ENCODE peak calls at places on chromosomes 3 and 15, in six cellular contexts. W is WERI-Rb-1, X is mammary epithelial cell, I is SK-N-SH, B is upper lobe of left lung, A is psoas muscle. N is an unnamed sample.

GRCh38 chr15:63491116-63491817 is 13.1 kb upstream of the USP3 start:
- DNase-seq in B (no peak), I (no peak), A (no peak), W (no peak), X (no peak), N (no peak)

GRCh38 chr15:44159492-44159891 is 35.6 kb downstream of the FRMD5 start:
- DNase-seq in X (no peak), W (peak; percentile 15), B (no peak), A (no peak), I (no peak), N (no peak)

GRCh38 chr15:94844533-94845390 is 613.4 kb downstream of the MCTP2 start:
- DNase-seq in A (peak; percentile 80), I (peak; percentile 77), X (no peak), B (peak; percentile 91), W (no peak), N (no peak)

GRCh38 chr15:60713096-60714084 is 234.4 kb upstream of the ICE2 start:
- DNase-seq in A (no peak), X (no peak), B (no peak), W (no peak), I (no peak), N (no peak)

GRCh38 chr3:108051005-108051404 is 39.8 kb downstream of the CD47 start:
- DNase-seq in I (no peak), B (no peak), A (no peak), W (no peak), X (no peak), N (no peak)

GRCh38 chr15:58538225-58538731 is 106.5 kb downstream of the LIPC start:
- DNase-seq in X (no peak), A (no peak), I (no peak), B (no peak), W (no peak), N (no peak)

GRCh38 chr3:132721479-132722164 is 587 bp downstream of the NPHP3 start:
- DNase-seq in X (peak; percentile 49), B (peak; percentile 85), W (peak; percentile 77), I (no peak), A (peak; percentile 89), N (peak; percentile 54)

GRCh38 chr3:84772841-84773240 is 185.9 kb upstream of the CADM2 start:
- DNase-seq in I (no peak), A (no peak), X (no peak), B (no peak), W (no peak), N (no peak)

GRCh38 chr15:65083262-65083701 is 6.7 kb downstream of the KBTBD13 start:
- DNase-seq in X (no peak), I (no peak), W (peak; percentile 49), B (no peak), A (no peak), N (peak; percentile 81)

GRCh38 chr3:54859204-54859603 is 68.7 kb downstream of the LRTM1 start:
- DNase-seq in I (no peak), A (no peak), B (no peak), X (peak; percentile 81), W (no peak), N (no peak)

GRCh38 chr3:134527037-134527436 is 41.2 kb downstream of the CEP63 start:
- DNase-seq in B (peak; percentile 43), A (no peak), W (peak; percentile 65), X (peak; percentile 4), I (peak; percentile 5), N (peak; percentile 42)

GRCh38 chr15:51750942-51751686 is at the start of gene TMOD2:
- DNase-seq in B (peak; percentile 94), W (peak; percentile 52), I (peak; percentile 89), X (peak; percentile 66), A (peak; percentile 72), N (peak; percentile 18)

GRCh38 chr15:40044717-40045571 is 6.0 kb upstream of the SRP14 start:
- DNase-seq in A (peak; percentile 93), X (peak; percentile 75), I (peak; percentile 92), W (peak; percentile 87), B (peak; percentile 93), N (peak; percentile 89)

GRCh38 chr3:122358633-122359032 is 24.4 kb downstream of the MIX23 start:
- DNase-seq in X (no peak), W (no peak), I (no peak), A (no peak), B (no peak), N (no peak)

GRCh38 chr15:45855210-45855906 is 220.5 kb downstream of the SQOR start:
- DNase-seq in B (no peak), X (peak; percentile 20), W (no peak), I (no peak), A (no peak), N (peak; percentile 19)

GRCh38 chr15:31228980-31229826 is 97.4 kb upstream of the KLF13 start:
- DNase-seq in I (no peak), W (no peak), X (no peak), B (no peak), A (no peak), N (no peak)

GRCh38 chr3:69567026-69567767 is 172.1 kb upstream of the MITF start:
- DNase-seq in B (no peak), I (no peak), X (no peak), A (no peak), W (no peak), N (no peak)

GRCh38 chr3:71160800-71161546 is 422.6 kb downstream of the FOXP1 start:
- DNase-seq in X (peak; percentile 57), W (no peak), A (no peak), B (no peak), I (no peak), N (no peak)

GRCh38 chr3:102733811-102734574 is 299.2 kb downstream of the ZPLD1 start:
- DNase-seq in A (no peak), W (no peak), X (no peak), B (no peak), I (no peak), N (peak; percentile 72)

GRCh38 chr3:54580453-54580852 is 347.4 kb downstream of the LRTM1 start:
- DNase-seq in W (no peak), X (no peak), B (no peak), I (no peak), A (no peak), N (no peak)

GRCh38 chr3:94500146-94500545 is 437.3 kb downstream of the NSUN3 start:
- DNase-seq in I (peak; percentile 6), X (no peak), B (no peak), W (no peak), A (no peak), N (no peak)

GRCh38 chr3:60932170-60932569 is 319.1 kb downstream of the FHIT start:
- DNase-seq in B (no peak), X (no peak), I (no peak), A (no peak), W (no peak), N (no peak)

GRCh38 chr15:69857686-69858391 is 239.9 kb downstream of the TLE3 start:
- DNase-seq in A (no peak), X (no peak), B (no peak), I (no peak), W (no peak), N (peak; percentile 14)

GRCh38 chr3:191502583-191502982 is 41.6 kb downstream of the PYDC2 start:
- DNase-seq in W (no peak), B (no peak), A (no peak), I (no peak), X (no peak), N (no peak)

GRCh38 chr3:42174679-42175660 is 83.8 kb downstream of the TRAK1 start:
- DNase-seq in I (no peak), A (no peak), B (no peak), W (no peak), X (no peak), N (no peak)

GRCh38 chr3:42175841-42176240 is 84.7 kb downstream of the TRAK1 start:
- DNase-seq in W (no peak), A (no peak), B (no peak), I (no peak), X (no peak), N (no peak)

GRCh38 chr3:42172047-42172654 is 81.0 kb downstream of the TRAK1 start:
- DNase-seq in A (no peak), B (no peak), W (no peak), X (no peak), I (no peak), N (no peak)

GRCh38 chr3:42176635-42177034 is 85.5 kb downstream of the TRAK1 start:
- DNase-seq in W (no peak), B (no peak), I (no peak), A (no peak), X (no peak), N (no peak)

DNA sequence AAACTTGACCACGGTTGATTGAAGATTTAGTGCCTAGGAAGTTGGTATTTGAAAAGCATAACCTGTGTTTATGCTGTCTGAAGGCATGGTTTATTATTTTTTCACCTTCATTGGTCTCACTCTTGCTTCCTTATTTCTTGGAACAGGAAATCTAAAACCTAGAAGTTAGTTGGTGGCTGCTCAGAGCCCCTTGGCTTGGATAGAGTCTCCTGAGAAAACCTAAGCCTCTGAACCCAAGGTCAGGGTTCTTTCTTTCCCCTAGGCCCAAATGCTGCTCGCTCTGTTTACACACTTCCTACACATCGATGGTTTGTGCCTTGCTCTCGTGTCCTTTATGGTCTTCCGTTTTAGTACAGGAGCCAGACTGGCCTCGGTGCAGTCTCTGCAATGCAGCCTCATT is 82.2 kb downstream of the TRAK1 start:
- DNase-seq in B (no peak), X (no peak), I (no peak), A (no peak), W (no peak), N (no peak)
- H3K4me3 ChIP-seq in B (no peak overlapping the region), X (no peak overlapping the region), I (no peak overlapping the region), A (no peak overlapping the region), W (no peak overlapping the region), N (no peak overlapping the region)

GRCh38 chr3:186962445-186962844 is 32.1 kb downstream of the ST6GAL1 start:
- DNase-seq in B (no peak), W (no peak), X (no peak), I (no peak), A (no peak), N (no peak)
- H3K27ac ChIP-seq in B (no peak overlapping the region), W (no peak overlapping the region), X (no peak overlapping the region), I (no peak overlapping the region), A (no peak overlapping the region), N (no peak overlapping the region)

DNA sequence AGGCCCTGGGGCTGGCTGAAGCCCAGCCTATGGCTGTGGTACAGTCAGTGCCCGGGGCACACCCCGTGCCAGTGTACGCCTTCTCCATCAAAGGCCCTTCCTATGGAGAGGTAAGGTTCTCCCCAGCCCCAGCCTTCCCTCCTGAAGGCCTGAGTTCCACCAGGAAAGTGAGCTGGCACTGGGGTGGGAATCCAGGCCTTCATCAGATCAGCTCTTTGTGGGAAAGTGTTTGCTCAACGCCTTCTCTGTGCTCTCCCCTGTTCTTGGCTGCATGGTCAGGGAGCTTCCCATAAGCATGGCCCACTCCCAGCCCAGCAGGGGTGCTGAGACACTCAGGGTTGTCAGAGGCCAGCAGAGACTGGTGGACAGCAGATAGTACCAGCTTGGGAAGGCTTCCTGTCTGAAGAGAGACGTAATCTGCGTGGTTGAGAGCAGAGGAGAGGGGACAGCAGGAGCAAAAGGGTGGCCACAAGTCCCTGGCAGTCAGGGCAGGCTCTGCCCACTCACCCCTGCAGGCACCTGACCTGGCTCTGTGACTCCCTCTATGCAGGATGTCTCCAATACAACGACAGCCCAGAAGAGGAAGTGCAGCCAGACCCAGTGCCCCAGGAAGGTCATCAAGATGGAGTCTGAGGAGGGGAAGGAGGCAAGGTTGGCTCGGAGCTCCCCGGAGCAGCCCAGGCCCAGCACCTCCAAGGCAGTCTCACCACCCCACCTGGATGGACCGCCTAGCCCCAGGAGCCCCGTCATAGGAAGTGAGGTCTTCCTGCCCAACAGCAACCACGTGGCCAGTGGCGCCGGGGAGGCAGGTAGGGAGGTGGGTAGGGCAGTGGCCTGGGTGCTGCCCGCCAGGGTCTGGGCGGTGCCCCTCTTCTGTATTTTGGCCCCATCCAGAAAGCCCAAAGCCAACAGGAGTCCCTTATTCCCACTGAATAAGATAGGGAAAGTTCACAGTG is 38.4 kb downstream of the PML start:
- DNase-seq in X (no peak), A (no peak), B (no peak), W (no peak), I (no peak), N (no peak)
- H3K36me3 ChIP-seq in X (peaks cover 5% of the 10 kb centered on the region), A (peaks cover 60% of the 10 kb centered on the region), B (peaks cover 85% of the 10 kb centered on the region), W (peaks cover 30% of the 10 kb centered on the region), I (peaks cover 6% of the 10 kb centered on the region), N (peaks cover 80% of the 10 kb centered on the region)

GRCh38 chr3:32817195-32817560 is 619 bp upstream of the TRIM71 start:
- DNase-seq in X (no peak), A (no peak), W (no peak), I (no peak), B (peak; percentile 89), N (no peak)
- H3K4me3 ChIP-seq in X (no peak overlapping the region), A (peak overlapping the region; percentile 60), W (no peak overlapping the region), I (no peak overlapping the region), B (peak overlapping the region; percentile 59), N (peak overlapping the region; percentile 29)

N was measured in SJSA1.